ENCODE peak calls at places on chromosomes 11 and 22, in seven cellular contexts. Z is heart left ventricle, V is right lobe of liver, U is left ventricle myocardium inferior, I is H1, O is A549, R is lung. F is an unnamed sample.
A peak's percentile ranks its signal among the peaks of the same experiment; 100 is the strongest.

GRCh38 chr22:29780781-29781676 is 13.9 kb downstream of the UQCR10 start:
- DNase-seq in Z (no peak), V (no peak), U (no peak), I (no peak), O (no peak), R (no peak), F (no peak)

GRCh38 chr11:45178890-45179663 is 32.6 kb downstream of the PRDM11 start:
- DNase-seq in Z (no peak), V (no peak), U (no peak), I (no peak), O (no peak), R (no peak), F (no peak)

GRCh38 chr11:123174196-123175183 is 20.6 kb downstream of the CLMP start:
- DNase-seq in Z (no peak), V (no peak), U (no peak), I (no peak), O (no peak), R (peak; percentile 65), F (no peak)

GRCh38 chr11:112760378-112761060 is 200.7 kb upstream of the NCAM1 start:
- DNase-seq in Z (no peak), V (no peak), U (no peak), I (no peak), O (no peak), R (no peak), F (no peak)

GRCh38 chr22:28802595-28803087 is 2.3 kb upstream of the XBP1 start:
- DNase-seq in Z (no peak), V (no peak), U (no peak), I (no peak), O (no peak), R (no peak), F (no peak)

GRCh38 chr11:112024178-112024777 is 930 bp upstream of the DLAT start:
- DNase-seq in Z (no peak), V (no peak), U (no peak), I (no peak), O (no peak), R (no peak), F (no peak)

GRCh38 chr11:83648610-83649467 is 362.7 kb upstream of the CCDC90B start:
- DNase-seq in Z (no peak), V (no peak), U (no peak), I (no peak), O (no peak), R (no peak), F (no peak)

GRCh38 chr11:112588252-112588668 is 327.6 kb upstream of the PLET1 start:
- DNase-seq in Z (peak; percentile 64), V (no peak), U (peak; percentile 35), I (peak; percentile 19), O (peak; percentile 44), R (peak; percentile 50), F (peak; percentile 83)

GRCh38 chr11:35978173-35978572 is 34.3 kb downstream of the LDLRAD3 start:
- DNase-seq in Z (no peak), V (no peak), U (no peak), I (no peak), O (no peak), R (no peak), F (no peak)

DNA sequence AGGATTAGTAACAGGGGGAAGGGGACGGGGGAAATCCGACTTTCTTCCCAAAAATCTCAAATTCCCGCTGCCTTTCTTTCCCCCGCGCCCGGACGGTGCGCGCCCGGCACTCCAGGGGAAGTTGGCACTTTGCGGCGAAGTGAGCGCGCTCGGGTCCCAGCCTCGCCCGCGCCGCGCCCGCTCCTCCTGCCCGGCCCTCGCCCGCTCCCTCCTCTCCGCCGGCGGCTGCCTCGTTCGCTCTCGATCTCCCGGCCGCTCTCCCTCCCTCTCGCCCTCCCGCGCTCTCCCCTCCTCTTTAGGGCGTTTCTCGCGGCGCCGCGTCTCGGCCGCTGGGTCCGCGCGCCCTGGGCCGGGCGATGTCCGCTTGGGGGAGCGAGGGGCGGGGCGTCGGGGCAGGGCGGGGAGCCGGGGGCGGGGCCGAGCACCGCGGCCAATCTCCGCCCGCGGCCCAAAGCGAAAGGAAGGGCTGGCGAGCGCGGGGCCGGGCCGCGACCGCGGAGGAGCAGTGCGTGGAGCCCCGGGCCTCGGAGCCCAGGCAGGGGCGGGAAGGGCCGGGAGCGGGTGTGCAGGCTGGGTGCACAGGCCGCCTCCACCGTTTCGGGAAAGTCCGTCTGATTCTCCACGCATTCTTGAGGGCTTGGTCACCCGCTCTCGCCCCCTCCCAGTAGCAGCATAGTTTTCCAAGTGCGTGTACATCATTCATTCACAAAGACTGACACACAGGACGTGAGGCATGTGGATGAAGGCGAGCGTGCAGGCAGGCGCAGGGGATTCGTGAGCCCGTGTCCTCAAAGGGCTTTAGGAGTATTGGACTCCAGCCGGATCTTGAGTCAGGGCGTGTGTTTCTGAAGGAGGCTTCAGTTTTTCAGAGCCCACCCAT is 65.1 kb downstream of the ETS1 start:
- DNase-seq in Z (peak; percentile 95), V (peak; percentile 97), U (peak; percentile 94), I (peak; percentile 76), O (peak; percentile 62), R (peak; percentile 94), F (peak; percentile 95)
- H3K4me1 ChIP-seq in Z (peaks cover 65% of the 10 kb centered on the region), V (peaks cover 6% of the 10 kb centered on the region), U (peaks cover 86% of the 10 kb centered on the region), I (no peaks in the 10 kb centered on the region), O (peaks cover 47% of the 10 kb centered on the region), R (peaks cover 20% of the 10 kb centered on the region), F (peaks cover 5% of the 10 kb centered on the region)

GRCh38 chr22:36182056-36182455 is 19.6 kb downstream of the APOL4 start:
- DNase-seq in Z (no peak), V (no peak), U (no peak), I (no peak), O (no peak), R (no peak), F (no peak)

GRCh38 chr22:36182871-36183270 is 18.7 kb downstream of the APOL4 start:
- DNase-seq in Z (no peak), V (no peak), U (no peak), I (no peak), O (no peak), R (no peak), F (no peak)

GRCh38 chr22:36177160-36177559 is 16.6 kb upstream of the APOL3 start:
- DNase-seq in Z (no peak), V (no peak), U (no peak), I (no peak), O (no peak), R (no peak), F (no peak)

GRCh38 chr22:36180928-36181327 is 20.4 kb upstream of the APOL3 start:
- DNase-seq in Z (no peak), V (no peak), U (no peak), I (no peak), O (no peak), R (no peak), F (no peak)

DNA sequence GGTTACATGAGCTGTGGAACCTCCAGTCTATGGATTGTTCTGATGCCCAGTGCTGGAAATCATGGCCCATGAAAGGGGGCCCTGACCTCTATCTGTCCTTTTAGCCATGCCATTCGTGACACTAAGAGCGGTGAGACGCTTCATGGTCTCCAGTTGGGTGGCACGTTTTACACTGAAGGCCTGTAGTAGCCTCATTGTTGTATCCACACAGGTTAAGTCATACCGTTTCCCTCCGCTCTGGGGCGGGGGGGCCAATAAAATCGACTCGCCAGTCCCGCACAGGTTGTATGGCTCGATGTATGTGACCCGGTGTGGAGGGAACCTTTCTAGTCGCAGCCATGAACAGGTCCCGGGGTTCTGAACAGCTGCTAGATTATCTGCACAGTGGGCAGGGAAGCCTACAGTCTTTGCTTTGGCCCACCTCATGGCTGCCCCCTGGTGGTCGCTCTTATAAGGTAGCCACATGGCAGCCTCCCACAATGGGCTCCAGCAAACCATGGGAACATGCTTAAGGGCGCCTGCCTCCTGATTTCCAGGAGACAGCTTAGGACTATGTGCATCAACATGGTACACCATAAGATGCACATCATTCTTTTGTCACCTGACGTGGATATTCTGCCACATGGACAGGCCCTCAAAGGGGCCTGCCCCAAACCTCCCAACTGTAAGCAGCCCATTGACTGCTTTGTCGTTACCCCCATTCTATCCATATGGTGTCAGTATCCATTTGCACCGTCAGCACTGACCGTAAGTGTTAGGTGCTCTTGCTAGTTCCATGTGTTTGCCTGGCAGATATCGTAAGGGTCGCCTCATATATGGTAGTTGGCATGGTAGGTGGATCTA is 19.7 kb upstream of the APOL3 start:
- DNase-seq in Z (peak; percentile 86), V (peak; percentile 87), U (peak; percentile 89), I (peak; percentile 50), O (peak; percentile 55), R (peak; percentile 85), F (peak; percentile 91)
- TF ChIP-seq CTCF in Z (peak; percentile 83), V (peak; percentile 93), U (peak; percentile 93), I (peak; percentile 82), O (peak; percentile 54), R (peak; percentile 93), F (peak; percentile 90)

DNA sequence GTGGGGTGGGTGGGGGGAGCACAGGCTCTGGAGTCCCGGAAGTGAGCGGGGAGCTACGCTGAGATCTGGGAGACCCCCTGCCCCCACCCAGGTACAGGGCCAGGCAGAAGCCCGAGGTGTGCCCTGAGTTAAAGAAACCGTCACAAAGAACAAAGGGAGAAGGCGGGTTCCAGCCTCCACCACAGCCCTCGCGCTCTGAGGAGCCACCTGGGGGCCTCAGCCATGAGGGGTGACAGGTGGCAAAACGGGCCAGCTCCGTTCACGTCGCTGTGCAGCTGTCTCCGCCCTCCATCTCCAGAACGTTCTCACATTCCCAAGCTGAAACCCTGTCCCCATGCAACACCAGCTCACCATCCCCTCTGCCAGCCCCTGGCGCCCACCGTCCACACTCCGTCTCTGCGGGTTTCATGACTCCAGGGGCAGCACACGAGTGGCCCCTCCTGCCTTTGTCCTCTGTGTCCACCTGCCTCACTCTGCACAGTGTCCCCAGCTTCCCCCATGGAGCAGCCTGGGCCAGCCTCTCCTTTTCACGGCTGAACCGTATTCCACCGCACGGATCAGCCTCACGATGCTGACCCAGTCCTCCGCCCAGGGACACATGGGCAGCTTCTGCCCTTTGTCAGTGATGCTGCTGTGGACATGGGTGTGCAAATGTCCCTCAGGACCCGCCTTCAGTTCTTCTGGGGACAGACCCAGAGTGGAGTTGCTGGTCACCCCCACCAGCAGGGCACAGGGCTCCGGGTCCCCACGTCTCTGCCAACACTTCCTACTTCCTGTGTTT is 1.7 kb upstream of the MUC5B start:
- DNase-seq in Z (no peak), V (peak; percentile 44), U (no peak), I (no peak), O (no peak), R (no peak), F (peak; percentile 1)
- H3K4me3 ChIP-seq in Z (no peak overlapping the region), V (no peak overlapping the region), U (no peak overlapping the region), I (no peak overlapping the region), O (no peak overlapping the region), R (no peak overlapping the region), F (no peak overlapping the region)

DNA sequence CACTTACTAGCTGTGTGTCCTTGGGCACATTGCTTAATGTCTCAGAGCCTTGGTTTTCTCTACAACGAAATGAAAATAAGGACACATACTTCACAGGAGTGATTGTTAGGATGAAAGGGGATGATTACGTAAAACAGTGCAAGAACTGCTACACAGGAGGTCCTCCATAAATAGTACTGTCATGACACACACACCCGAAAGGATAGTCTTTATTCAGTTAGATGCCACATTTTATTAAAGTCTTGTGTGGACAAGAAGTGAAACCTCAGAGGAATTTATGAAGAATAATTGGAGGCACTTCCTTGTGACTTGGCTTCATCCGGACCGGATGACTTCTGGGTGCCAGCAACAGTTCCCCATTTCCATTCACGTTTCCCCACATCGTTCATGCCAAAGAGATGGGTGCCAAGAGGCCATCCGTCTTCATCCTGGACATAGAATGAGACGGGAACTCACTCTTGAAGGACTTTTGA is 67.4 kb upstream of the ATXN10 start:
- DNase-seq in Z (no peak), V (no peak), U (no peak), I (no peak), O (peak; percentile 85), R (no peak), F (no peak)
- H3K4me1 ChIP-seq in Z (no peaks in the 10 kb centered on the region), V (no peaks in the 10 kb centered on the region), U (no peaks in the 10 kb centered on the region), I (no peaks in the 10 kb centered on the region), O (peaks cover 69% of the 10 kb centered on the region), R (no peaks in the 10 kb centered on the region), F (peaks cover 21% of the 10 kb centered on the region)

F was measured in BE2C.